ENCODE peak calls at places on chromosomes 12 and 14, in four cellular contexts. M is BJ; T is stimulated activated naive CD4-positive, alpha-beta T cell; E is RPMI7951. X is an unnamed sample.

GRCh38 chr12:123973552-123974341 is 732 bp downstream of the ZNF664 start:
- DNase-seq in T (peak), E (peak), M (no peak), X (peak)

GRCh38 chr12:31492599-31493196 is 98.2 kb downstream of the DENND5B start:
- DNase-seq in E (peak), M (no peak), T (no peak), X (no peak)

GRCh38 chr12:65389436-65389835 is 111.0 kb downstream of the MSRB3 start:
- DNase-seq in E (no peak), T (no peak), M (no peak), X (no peak)

GRCh38 chr14:102479107-102479506 is 30.5 kb downstream of the ANKRD9 start:
- DNase-seq in M (no peak), T (no peak), E (no peak), X (no peak)

GRCh38 chr12:27008070-27008469 is 6.1 kb downstream of the TM7SF3 start:
- DNase-seq in M (no peak), E (no peak), T (no peak), X (no peak)

GRCh38 chr12:52231305-52232232 is 1.5 kb upstream of the KRT7 start:
- DNase-seq in T (no peak), E (no peak), M (no peak), X (no peak)

GRCh38 chr14:29242755-29243340 is 476.3 kb downstream of the FOXG1 start:
- DNase-seq in M (no peak), T (no peak), E (peak), X (no peak)

GRCh38 chr12:69497308-69498026 is 27.3 kb downstream of the FRS2 start:
- DNase-seq in T (no peak), M (no peak), E (peak), X (no peak)

GRCh38 chr12:111151441-111151840 is 217.5 kb downstream of the PHETA1 start:
- DNase-seq in T (no peak), M (no peak), E (no peak), X (no peak)

GRCh38 chr12:120159509-120160237 is 34.8 kb downstream of the GCN1 start:
- DNase-seq in M (no peak), E (no peak), T (no peak), X (no peak)